ENCODE peak calls at places on chromosome 1, in eight cellular contexts. P is stimulated activated CD4-positive, alpha-beta T cell treated with anti-CD3 and anti-CD28 coated beads, Interleukin-4, amount 100 ng/mL, for 24 hours; W is NCI-H1048; H is posterior cingulate gyrus; L is AG04450; N is NCI-H510A; J is NCI-H2029; S is NCI-H1092. Y is an unnamed sample.

GRCh38 chr1:203153051-203153988 is 22.3 kb downstream of the MYBPH start:
- DNase-seq in H (no peak), L (no peak), W (no peak), S (peak), J (no peak), N (no peak), P (no peak), Y (no peak)

GRCh38 chr1:245960171-245960570 is 546.9 kb downstream of the SMYD3 start:
- DNase-seq in L (no peak), N (no peak), W (no peak), H (no peak), J (no peak), P (no peak), S (no peak), Y (no peak)

GRCh38 chr1:216621536-216621935 is 101.7 kb downstream of the ESRRG start:
- DNase-seq in H (no peak), J (no peak), L (no peak), P (no peak), S (no peak), W (no peak), N (no peak), Y (no peak)

GRCh38 chr1:110176299-110176956 is 26.1 kb downstream of the SLC6A17 start:
- DNase-seq in L (no peak), H (no peak), S (peak), J (peak), W (peak), P (no peak), N (peak), Y (no peak)

GRCh38 chr1:162131405-162132321 is 62.2 kb downstream of the NOS1AP start:
- DNase-seq in J (no peak), W (no peak), P (no peak), S (no peak), H (no peak), N (no peak), L (no peak), Y (no peak)

GRCh38 chr1:227942021-227942715 is 5.6 kb downstream of the WNT9A start:
- DNase-seq in H (peak), J (no peak), P (no peak), N (no peak), L (no peak), S (no peak), W (no peak), Y (no peak)

GRCh38 chr1:202501281-202501680 is 152.8 kb downstream of the PPP1R12B start:
- DNase-seq in N (no peak), J (no peak), S (no peak), L (no peak), P (no peak), W (no peak), H (no peak), Y (no peak)

GRCh38 chr1:150479927-150480352 is 7.3 kb upstream of the TARS2 start:
- DNase-seq in N (no peak), L (no peak), P (no peak), J (no peak), H (no peak), W (no peak), S (no peak), Y (no peak)

GRCh38 chr1:12163210-12163609 is 3.6 kb upstream of the TNFRSF1B start:
- DNase-seq in P (no peak), L (no peak), W (no peak), N (no peak), S (no peak), H (no peak), J (no peak), Y (no peak)

GRCh38 chr1:12521096-12521495 is 96.9 kb downstream of the DHRS3 start:
- DNase-seq in P (no peak), N (no peak), W (no peak), S (no peak), L (no peak), J (no peak), H (no peak), Y (no peak)

GRCh38 chr1:206029484-206029883 is 5.8 kb upstream of the CTSE start:
- DNase-seq in W (no peak), J (no peak), P (no peak), L (no peak), H (no peak), S (no peak), N (no peak), Y (no peak)

GRCh38 chr1:115062542-115063004 is 26.7 kb downstream of the TSPAN2 start:
- DNase-seq in S (no peak), P (peak), H (no peak), J (no peak), W (peak), N (no peak), L (no peak), Y (peak)

GRCh38 chr1:173204693-173205092 is 2.4 kb downstream of the TNFSF4 start:
- DNase-seq in J (no peak), L (no peak), N (no peak), S (no peak), P (no peak), W (no peak), H (no peak), Y (no peak)

GRCh38 chr1:114352797-114353196 is 158.2 kb downstream of the TRIM33 start:
- DNase-seq in W (no peak), H (peak), L (no peak), P (no peak), J (no peak), N (no peak), S (peak), Y (no peak)

GRCh38 chr1:235063068-235063765 is 65.4 kb downstream of the TOMM20 start:
- DNase-seq in H (no peak), P (no peak), S (no peak), W (no peak), L (no peak), J (no peak), N (no peak), Y (peak)

GRCh38 chr1:202805886-202806511 is 2.2 kb downstream of the KDM5B start:
- DNase-seq in W (peak), H (no peak), L (no peak), S (no peak), N (no peak), J (no peak), P (peak), Y (no peak)

GRCh38 chr1:247376659-247377058 is 39.3 kb upstream of the NLRP3 start:
- DNase-seq in H (no peak), W (no peak), P (no peak), L (no peak), J (no peak), N (no peak), S (no peak), Y (no peak)

GRCh38 chr1:16979475-16980327 is 719 bp downstream of the MFAP2 start:
- DNase-seq in H (no peak), S (no peak), J (no peak), W (no peak), N (no peak), L (no peak), P (no peak), Y (no peak)

GRCh38 chr1:176206006-176206960 is 803 bp downstream of the COP1 start:
- DNase-seq in P (peak), N (peak), L (no peak), W (no peak), S (no peak), H (no peak), J (no peak), Y (peak)